ENCODE peak calls at places on chromosomes 16 and 17, in six cellular contexts. One of them, this sample, is unnamed.

GRCh38 chr16:64196444-64196843 is 925.4 kb downstream of the CDH11 start:
- DNase-seq in tibial nerve: no peak
- DNase-seq in choroid plexus epithelial cell: peak
- DNase-seq in AG10803: peak
- DNase-seq in lower lobe of right lung: no peak
- DNase-seq in GM12865: no peak
- DNase-seq in this sample: peak

GRCh38 chr16:69848635-69849545 is 86.8 kb downstream of the WWP2 start:
- DNase-seq in lower lobe of right lung: peak
- DNase-seq in tibial nerve: peak
- DNase-seq in choroid plexus epithelial cell: peak
- DNase-seq in AG10803: peak
- DNase-seq in GM12865: no peak
- DNase-seq in this sample: peak

GRCh38 chr16:24074574-24074973 is 181.6 kb upstream of the CACNG3 start:
- DNase-seq in choroid plexus epithelial cell: no peak
- DNase-seq in GM12865: no peak
- DNase-seq in tibial nerve: no peak
- DNase-seq in AG10803: no peak
- DNase-seq in lower lobe of right lung: no peak
- DNase-seq in this sample: no peak

GRCh38 chr17:82424001-82424862 is 5.8 kb upstream of the OGFOD3 start:
- DNase-seq in tibial nerve: peak
- DNase-seq in AG10803: peak
- DNase-seq in GM12865: peak
- DNase-seq in choroid plexus epithelial cell: peak
- DNase-seq in lower lobe of right lung: no peak
- DNase-seq in this sample: peak

GRCh38 chr17:55609737-55610201 is 98.5 kb upstream of the SMIM36 start:
- DNase-seq in choroid plexus epithelial cell: peak
- DNase-seq in AG10803: peak
- DNase-seq in lower lobe of right lung: no peak
- DNase-seq in GM12865: no peak
- DNase-seq in tibial nerve: peak
- DNase-seq in this sample: peak

GRCh38 chr16:60945225-60945624 is 1091.0 kb downstream of the CDH8 start:
- DNase-seq in AG10803: no peak
- DNase-seq in lower lobe of right lung: no peak
- DNase-seq in choroid plexus epithelial cell: peak
- DNase-seq in GM12865: no peak
- DNase-seq in tibial nerve: no peak
- DNase-seq in this sample: no peak

GRCh38 chr17:21397341-21398050 is 21.3 kb downstream of the KCNJ12 start:
- DNase-seq in lower lobe of right lung: no peak
- DNase-seq in tibial nerve: peak
- DNase-seq in choroid plexus epithelial cell: peak
- DNase-seq in AG10803: peak
- DNase-seq in GM12865: no peak
- DNase-seq in this sample: peak

GRCh38 chr17:74239169-74239568 is 25.8 kb downstream of the TTYH2 start:
- DNase-seq in choroid plexus epithelial cell: no peak
- DNase-seq in lower lobe of right lung: peak
- DNase-seq in GM12865: no peak
- DNase-seq in AG10803: no peak
- DNase-seq in tibial nerve: peak
- DNase-seq in this sample: peak

GRCh38 chr17:81457917-81458555 is 54.6 kb downstream of the ACTG1 start:
- DNase-seq in tibial nerve: no peak
- DNase-seq in choroid plexus epithelial cell: no peak
- DNase-seq in GM12865: no peak
- DNase-seq in lower lobe of right lung: no peak
- DNase-seq in AG10803: no peak
- DNase-seq in this sample: no peak

GRCh38 chr16:49560018-49560830 is 186.6 kb downstream of the C16orf78 start:
- DNase-seq in choroid plexus epithelial cell: no peak
- DNase-seq in tibial nerve: peak
- DNase-seq in GM12865: no peak
- DNase-seq in AG10803: no peak
- DNase-seq in lower lobe of right lung: no peak
- DNase-seq in this sample: peak

GRCh38 chr16:46783800-46784199 is 35.7 kb upstream of the MYLK3 start:
- DNase-seq in AG10803: peak
- DNase-seq in choroid plexus epithelial cell: no peak
- DNase-seq in lower lobe of right lung: no peak
- DNase-seq in tibial nerve: no peak
- DNase-seq in GM12865: peak
- DNase-seq in this sample: no peak

GRCh38 chr17:47864791-47865216 is 13.8 kb upstream of the SP6 start:
- DNase-seq in AG10803: no peak
- DNase-seq in tibial nerve: no peak
- DNase-seq in choroid plexus epithelial cell: no peak
- DNase-seq in GM12865: no peak
- DNase-seq in lower lobe of right lung: no peak
- DNase-seq in this sample: no peak

GRCh38 chr16:58198022-58198683 is at the start of gene CSNK2A2:
- DNase-seq in AG10803: peak
- DNase-seq in lower lobe of right lung: peak
- DNase-seq in GM12865: peak
- DNase-seq in tibial nerve: peak
- DNase-seq in choroid plexus epithelial cell: peak
- DNase-seq in this sample: peak

GRCh38 chr16:22763655-22764054 is 50.3 kb upstream of the HS3ST2 start:
- DNase-seq in GM12865: no peak
- DNase-seq in lower lobe of right lung: no peak
- DNase-seq in choroid plexus epithelial cell: no peak
- DNase-seq in tibial nerve: no peak
- DNase-seq in AG10803: no peak
- DNase-seq in this sample: no peak

GRCh38 chr16:55508271-55508921 is 476 bp upstream of the LPCAT2 start:
- DNase-seq in GM12865: no peak
- DNase-seq in lower lobe of right lung: no peak
- DNase-seq in choroid plexus epithelial cell: no peak
- DNase-seq in AG10803: no peak
- DNase-seq in tibial nerve: no peak
- DNase-seq in this sample: no peak

GRCh38 chr16:55510185-55510805 is 1.4 kb downstream of the LPCAT2 start:
- DNase-seq in tibial nerve: no peak
- DNase-seq in choroid plexus epithelial cell: no peak
- DNase-seq in GM12865: no peak
- DNase-seq in lower lobe of right lung: no peak
- DNase-seq in AG10803: no peak
- DNase-seq in this sample: no peak

GRCh38 chr16:55506083-55506482 is 2.8 kb upstream of the LPCAT2 start:
- DNase-seq in lower lobe of right lung: no peak
- DNase-seq in GM12865: no peak
- DNase-seq in tibial nerve: no peak
- DNase-seq in AG10803: no peak
- DNase-seq in choroid plexus epithelial cell: no peak
- DNase-seq in this sample: no peak

GRCh38 chr16:55506708-55507107 is 2.2 kb upstream of the LPCAT2 start:
- DNase-seq in GM12865: no peak
- DNase-seq in tibial nerve: no peak
- DNase-seq in lower lobe of right lung: no peak
- DNase-seq in AG10803: no peak
- DNase-seq in choroid plexus epithelial cell: no peak
- DNase-seq in this sample: no peak

GRCh38 chr16:55508941-55509920 is at the start of gene LPCAT2:
- DNase-seq in lower lobe of right lung: peak
- DNase-seq in tibial nerve: peak
- DNase-seq in AG10803: peak
- DNase-seq in GM12865: peak
- DNase-seq in choroid plexus epithelial cell: peak
- DNase-seq in this sample: peak
- H3K4me3 ChIP-seq in lower lobe of right lung: peak
- H3K4me3 ChIP-seq in tibial nerve: peak
- H3K4me3 ChIP-seq in AG10803: peak
- H3K4me3 ChIP-seq in GM12865: no peak
- H3K4me3 ChIP-seq in choroid plexus epithelial cell: peak
- H3K4me3 ChIP-seq in this sample: peak

GRCh38 chr16:56400458-56400857 is 24.9 kb downstream of the AMFR start:
- DNase-seq in lower lobe of right lung: no peak
- DNase-seq in GM12865: no peak
- DNase-seq in choroid plexus epithelial cell: no peak
- DNase-seq in tibial nerve: no peak
- DNase-seq in AG10803: no peak
- DNase-seq in this sample: no peak

GRCh38 chr16:56405977-56406376 is 19.4 kb downstream of the AMFR start:
- DNase-seq in choroid plexus epithelial cell: no peak
- DNase-seq in tibial nerve: no peak
- DNase-seq in lower lobe of right lung: no peak
- DNase-seq in AG10803: no peak
- DNase-seq in GM12865: no peak
- DNase-seq in this sample: no peak

GRCh38 chr16:56399492-56399891 is 25.9 kb downstream of the AMFR start:
- DNase-seq in tibial nerve: no peak
- DNase-seq in choroid plexus epithelial cell: no peak
- DNase-seq in AG10803: no peak
- DNase-seq in lower lobe of right lung: no peak
- DNase-seq in GM12865: no peak
- DNase-seq in this sample: no peak

GRCh38 chr16:56399047-56399446 is 26.3 kb downstream of the AMFR start:
- DNase-seq in lower lobe of right lung: no peak
- DNase-seq in choroid plexus epithelial cell: no peak
- DNase-seq in GM12865: no peak
- DNase-seq in AG10803: no peak
- DNase-seq in tibial nerve: no peak
- DNase-seq in this sample: no peak

GRCh38 chr16:56401482-56401881 is 23.9 kb downstream of the AMFR start:
- DNase-seq in GM12865: peak
- DNase-seq in tibial nerve: no peak
- DNase-seq in choroid plexus epithelial cell: peak
- DNase-seq in AG10803: no peak
- DNase-seq in lower lobe of right lung: no peak
- DNase-seq in this sample: no peak
- TF ChIP-seq CTCF in GM12865: peak
- TF ChIP-seq CTCF in tibial nerve: no peak
- TF ChIP-seq CTCF in choroid plexus epithelial cell: peak
- TF ChIP-seq CTCF in AG10803: peak
- TF ChIP-seq CTCF in lower lobe of right lung: peak
- TF ChIP-seq CTCF in this sample: peak

GRCh38 chr16:554640-555413 is 5.4 kb upstream of the PRR35 start:
- DNase-seq in choroid plexus epithelial cell: no peak
- DNase-seq in GM12865: no peak
- DNase-seq in AG10803: peak
- DNase-seq in lower lobe of right lung: no peak
- DNase-seq in tibial nerve: no peak
- DNase-seq in this sample: no peak
- H3K4me3 ChIP-seq in choroid plexus epithelial cell: no peak
- H3K4me3 ChIP-seq in GM12865: no peak
- H3K4me3 ChIP-seq in AG10803: peak
- H3K4me3 ChIP-seq in lower lobe of right lung: no peak
- H3K4me3 ChIP-seq in tibial nerve: peak
- H3K4me3 ChIP-seq in this sample: no peak

DNA sequence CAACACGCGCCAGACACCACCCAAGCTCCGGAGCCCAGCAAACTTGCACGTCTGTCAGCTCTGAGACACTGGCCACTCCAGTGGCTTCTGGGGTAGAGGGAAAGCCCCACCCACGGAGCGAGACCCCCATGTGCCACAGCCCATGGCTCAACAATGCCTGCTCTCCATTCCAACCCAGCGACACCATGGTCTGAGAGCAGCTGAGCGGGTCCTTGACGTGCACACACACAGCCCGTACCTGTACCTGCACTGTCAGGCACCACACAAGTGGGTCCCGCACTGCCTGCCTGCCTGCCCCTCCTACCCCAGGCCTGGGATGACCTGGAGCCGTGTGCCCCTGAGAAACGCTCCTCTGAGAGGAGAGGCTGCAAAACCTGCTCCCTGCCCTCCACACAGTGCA is 77.0 kb downstream of the ZNF778 start:
- DNase-seq in tibial nerve: no peak
- DNase-seq in GM12865: no peak
- DNase-seq in AG10803: no peak
- DNase-seq in lower lobe of right lung: no peak
- DNase-seq in choroid plexus epithelial cell: no peak
- DNase-seq in this sample: no peak
- TF ChIP-seq CTCF in tibial nerve: no peak
- TF ChIP-seq CTCF in GM12865: no peak
- TF ChIP-seq CTCF in AG10803: no peak
- TF ChIP-seq CTCF in lower lobe of right lung: no peak
- TF ChIP-seq CTCF in choroid plexus epithelial cell: no peak
- TF ChIP-seq CTCF in this sample: no peak

GRCh38 chr17:29590979-29591736 is 1.7 kb upstream of the GIT1 start:
- DNase-seq in tibial nerve: peak
- DNase-seq in lower lobe of right lung: peak
- DNase-seq in AG10803: peak
- DNase-seq in GM12865: peak
- DNase-seq in choroid plexus epithelial cell: peak
- DNase-seq in this sample: peak
- H3K4me3 ChIP-seq in tibial nerve: peak
- H3K4me3 ChIP-seq in lower lobe of right lung: peak
- H3K4me3 ChIP-seq in AG10803: peak
- H3K4me3 ChIP-seq in GM12865: no peak
- H3K4me3 ChIP-seq in choroid plexus epithelial cell: peak
- H3K4me3 ChIP-seq in this sample: peak

This sample was measured in fibroblast of pulmonary artery.